ENCODE peak calls at places on chromosome 9, in five cellular contexts. Y is cardiac fibroblast, H is DMS53, M is pons, C is ACHN. F is an unnamed sample.

GRCh38 chr9:98192503-98193335 is at the start of gene CORO2A:
- DNase-seq in M (peak), C (peak), H (peak), Y (peak), F (peak)

GRCh38 chr9:16136961-16137360 is 584.1 kb downstream of the CCDC171 start:
- DNase-seq in C (no peak), M (no peak), Y (peak), H (no peak), F (no peak)

GRCh38 chr9:31140316-31140715 is 1244.1 kb upstream of the ACO1 start:
- DNase-seq in C (peak), M (peak), H (peak), Y (peak), F (peak)

GRCh38 chr9:2740616-2741015 is 23.3 kb downstream of the KCNV2 start:
- DNase-seq in M (no peak), H (no peak), C (no peak), Y (peak), F (no peak)

GRCh38 chr9:130139251-130139650 is 33.0 kb upstream of the NCS1 start:
- DNase-seq in Y (no peak), C (no peak), H (no peak), M (no peak), F (no peak)

GRCh38 chr9:17075758-17076485 is 58.9 kb upstream of the CNTLN start:
- DNase-seq in H (no peak), C (peak), Y (no peak), M (no peak), F (no peak)

GRCh38 chr9:18890372-18890771 is 142.6 kb downstream of the SAXO1 start:
- DNase-seq in C (no peak), M (no peak), Y (peak), H (no peak), F (no peak)

GRCh38 chr9:113842086-113842485 is 34.0 kb upstream of the ZNF618 start:
- DNase-seq in C (no peak), M (no peak), H (no peak), Y (no peak), F (no peak)

GRCh38 chr9:347667-348292 is 133.1 kb downstream of the DOCK8 start:
- DNase-seq in H (peak), M (peak), Y (peak), C (peak), F (no peak)

GRCh38 chr9:126151031-126151670 is 175.5 kb upstream of the MVB12B start:
- DNase-seq in C (no peak), H (peak), Y (peak), M (no peak), F (no peak)

GRCh38 chr9:134945509-134946275 is 28.0 kb upstream of the FCN1 start:
- DNase-seq in M (no peak), Y (no peak), C (no peak), H (no peak), F (no peak)

GRCh38 chr9:134139081-134139480 is 3.2 kb downstream of the WDR5 start:
- DNase-seq in Y (peak), H (no peak), M (no peak), C (no peak), F (no peak)

GRCh38 chr9:136538599-136539426 is 7.0 kb downstream of the NOTCH1 start:
- DNase-seq in H (no peak), C (no peak), Y (peak), M (peak), F (no peak)

GRCh38 chr9:129318121-129319075 is 140.3 kb upstream of the IER5L start:
- DNase-seq in M (no peak), Y (peak), C (no peak), H (no peak), F (no peak)

GRCh38 chr9:137449931-137450537 is 8.9 kb upstream of the ENTPD8 start:
- DNase-seq in Y (no peak), C (no peak), H (no peak), M (no peak), F (no peak)

GRCh38 chr9:91100878-91101450 is 260.8 kb downstream of the AUH start:
- DNase-seq in Y (no peak), M (peak), C (no peak), H (no peak), F (no peak)

F was measured in SJSA1.